ENCODE peak calls at places on chromosomes 4 and X, in ten cellular contexts. N is T-cell; W is mammary epithelial cell; U is NCI-H1105 treated with DMSO at 0.1 percent for 48 hours; K is stimulated activated CD4-positive, alpha-beta T cell treated with anti-CD3 and anti-CD28 coated beads, Interleukin-1b, Interleukin-23, amount 100 ng/mL, for 1 hour; Q is NCI-H2029 treated with DMSO at 0.1 percent for 48 hours; H is GM03348; X is stromal cell of bone marrow; D is left kidney; J is NCI-H2081. A is an unnamed sample.

GRCh38 chr4:173930329-173930967 is 353.0 kb downstream of the FBXO8 start:
- DNase-seq in N (no peak), W (no peak), U (peak; percentile 82), K (no peak), Q (no peak), H (no peak), X (no peak), D (peak; percentile 46), J (peak; percentile 10), A (no peak)

GRCh38 chr4:6180841-6181631 is 19.3 kb downstream of the JAKMIP1 start:
- DNase-seq in N (no peak), W (no peak), U (no peak), K (no peak), Q (no peak), H (no peak), X (no peak), D (no peak), J (no peak), A (no peak)

GRCh38 chrX:40049084-40049641 is 48.6 kb downstream of the BCOR start:
- DNase-seq in N (no peak), W (no peak), U (no peak), K (no peak), Q (no peak), H (no peak), X (no peak), D (no peak), J (no peak), A (no peak)

GRCh38 chr4:147760695-147761094 is 28.8 kb downstream of the ARHGAP10 start:
- DNase-seq in N (no peak), W (no peak), U (peak; percentile 56), K (no peak), Q (peak; percentile 76), H (no peak), X (no peak), D (no peak), J (peak; percentile 17), A (no peak)

GRCh38 chr4:86946868-86947493 is 12.2 kb downstream of the AFF1 start:
- DNase-seq in N (no peak), W (no peak), U (no peak), K (no peak), Q (no peak), H (no peak), X (no peak), D (no peak), J (no peak), A (no peak)

GRCh38 chr4:2245787-2246275 is 3.9 kb upstream of the HAUS3 start:
- DNase-seq in N (no peak), W (no peak), U (no peak), K (no peak), Q (no peak), H (no peak), X (no peak), D (no peak), J (no peak), A (no peak)

GRCh38 chr4:2793578-2793919 is 664 bp downstream of the SH3BP2 start:
- DNase-seq in N (peak; percentile 3), W (no peak), U (no peak), K (no peak), Q (no peak), H (peak; percentile 77), X (peak; percentile 34), D (peak; percentile 61), J (no peak), A (no peak)

GRCh38 chr4:169823685-169824084 is 65.9 kb upstream of the HPF1 start:
- DNase-seq in N (no peak), W (peak; percentile 61), U (no peak), K (no peak), Q (no peak), H (peak; percentile 67), X (peak; percentile 41), D (peak; percentile 94), J (no peak), A (no peak)

GRCh38 chrX:10245219-10245618 is 88.4 kb downstream of the CLCN4 start:
- DNase-seq in N (no peak), W (no peak), U (no peak), K (no peak), Q (no peak), H (no peak), X (no peak), D (no peak), J (no peak), A (no peak)

GRCh38 chr4:118836763-118837507 is 1.0 kb upstream of the SEC24D start:
- DNase-seq in N (no peak), W (no peak), U (no peak), K (no peak), Q (no peak), H (no peak), X (no peak), D (no peak), J (no peak), A (no peak)

GRCh38 chr4:92303621-92304027 is at the start of gene GRID2:
- DNase-seq in N (no peak), W (peak; percentile 1), U (peak; percentile 40), K (no peak), Q (no peak), H (peak; percentile 11), X (no peak), D (peak; percentile 75), J (no peak), A (peak; percentile 23)

GRCh38 chrX:49192722-49193328 is 6.7 kb upstream of the PRICKLE3 start:
- DNase-seq in N (no peak), W (no peak), U (peak; percentile 16), K (no peak), Q (no peak), H (peak; percentile 23), X (no peak), D (peak; percentile 41), J (peak; percentile 9), A (no peak)

GRCh38 chr4:77308843-77309242 is 151.8 kb downstream of the CCNG2 start:
- DNase-seq in N (no peak), W (peak; percentile 38), U (no peak), K (no peak), Q (peak; percentile 40), H (peak; percentile 71), X (peak; percentile 16), D (peak; percentile 24), J (no peak), A (no peak)

GRCh38 chr4:185115827-185116232 is 27.2 kb upstream of the SLC25A4 start:
- DNase-seq in N (no peak), W (no peak), U (peak; percentile 74), K (no peak), Q (no peak), H (no peak), X (no peak), D (peak; percentile 96), J (no peak), A (no peak)

GRCh38 chrX:2928127-2928582 is 984 bp downstream of the ARSD start:
- DNase-seq in N (no peak), W (no peak), U (no peak), K (no peak), Q (no peak), H (peak; percentile 29), X (peak; percentile 0), D (peak; percentile 87), J (no peak), A (no peak)